ENCODE peak calls at places on chromosome 12, in five cellular contexts. One of them, this sample, is unnamed.

GRCh38 chr12:102093319-102093718 is 26.6 kb downstream of the NUP37 start:
- DNase-seq in IMR-90: peak; percentile 58
- DNase-seq in neuronal stem cell: no peak
- DNase-seq in H1: no peak
- DNase-seq in mesendoderm: no peak
- DNase-seq in this sample: no peak

GRCh38 chr12:2864198-2864597 is 7.4 kb upstream of the TEX52 start:
- DNase-seq in IMR-90: no peak
- DNase-seq in H1: no peak
- DNase-seq in neuronal stem cell: no peak
- DNase-seq in mesendoderm: no peak
- DNase-seq in this sample: no peak

GRCh38 chr12:102479099-102479887 is 1.1 kb downstream of the IGF1 start:
- DNase-seq in H1: no peak
- DNase-seq in IMR-90: no peak
- DNase-seq in neuronal stem cell: no peak
- DNase-seq in mesendoderm: peak; percentile 60
- DNase-seq in this sample: no peak

GRCh38 chr12:4383304-4383865 is 3.9 kb upstream of the FGF23 start:
- DNase-seq in neuronal stem cell: peak; percentile 20
- DNase-seq in IMR-90: no peak
- DNase-seq in H1: peak; percentile 43
- DNase-seq in mesendoderm: peak; percentile 93
- DNase-seq in this sample: peak; percentile 91

GRCh38 chr12:89098390-89099102 is 253.8 kb downstream of the DUSP6 start:
- DNase-seq in neuronal stem cell: no peak
- DNase-seq in H1: peak; percentile 53
- DNase-seq in mesendoderm: peak; percentile 88
- DNase-seq in IMR-90: peak; percentile 7
- DNase-seq in this sample: peak; percentile 89

GRCh38 chr12:93783827-93784226 is 106.7 kb downstream of the CRADD start:
- DNase-seq in IMR-90: no peak
- DNase-seq in H1: no peak
- DNase-seq in mesendoderm: no peak
- DNase-seq in neuronal stem cell: no peak
- DNase-seq in this sample: no peak

GRCh38 chr12:130508847-130509246 is 171.2 kb downstream of the PIWIL1 start:
- DNase-seq in H1: no peak
- DNase-seq in neuronal stem cell: no peak
- DNase-seq in IMR-90: no peak
- DNase-seq in mesendoderm: no peak
- DNase-seq in this sample: no peak

GRCh38 chr12:42281844-42282243 is 43.8 kb upstream of the YAF2 start:
- DNase-seq in IMR-90: no peak
- DNase-seq in neuronal stem cell: no peak
- DNase-seq in mesendoderm: no peak
- DNase-seq in H1: no peak
- DNase-seq in this sample: no peak

GRCh38 chr12:101108130-101108529 is 101.9 kb downstream of the SLC5A8 start:
- DNase-seq in IMR-90: no peak
- DNase-seq in mesendoderm: no peak
- DNase-seq in H1: no peak
- DNase-seq in neuronal stem cell: no peak
- DNase-seq in this sample: peak; percentile 49

GRCh38 chr12:51886021-51886710 is 1.7 kb upstream of the ANKRD33 start:
- DNase-seq in H1: no peak
- DNase-seq in IMR-90: peak; percentile 99
- DNase-seq in mesendoderm: peak; percentile 57
- DNase-seq in neuronal stem cell: no peak
- DNase-seq in this sample: peak; percentile 44

GRCh38 chr12:119940881-119941280 is 48.2 kb upstream of the BICDL1 start:
- DNase-seq in IMR-90: peak; percentile 68
- DNase-seq in H1: peak; percentile 1
- DNase-seq in neuronal stem cell: no peak
- DNase-seq in mesendoderm: no peak
- DNase-seq in this sample: no peak

GRCh38 chr12:32596031-32596430 is 83.1 kb upstream of the DNM1L start:
- DNase-seq in mesendoderm: no peak
- DNase-seq in IMR-90: no peak
- DNase-seq in H1: no peak
- DNase-seq in neuronal stem cell: no peak
- DNase-seq in this sample: no peak

GRCh38 chr12:26878661-26879119 is 45.7 kb upstream of the ITPR2 start:
- DNase-seq in IMR-90: no peak
- DNase-seq in neuronal stem cell: no peak
- DNase-seq in H1: no peak
- DNase-seq in mesendoderm: no peak
- DNase-seq in this sample: no peak

GRCh38 chr12:31589896-31590729 is 823 bp downstream of the DENND5B start:
- DNase-seq in neuronal stem cell: peak; percentile 60
- DNase-seq in mesendoderm: peak; percentile 72
- DNase-seq in H1: no peak
- DNase-seq in IMR-90: peak; percentile 58
- DNase-seq in this sample: peak; percentile 81

GRCh38 chr12:31859232-31859977 is 99.8 kb upstream of the RESF1 start:
- DNase-seq in neuronal stem cell: no peak
- DNase-seq in IMR-90: no peak
- DNase-seq in mesendoderm: no peak
- DNase-seq in H1: no peak
- DNase-seq in this sample: no peak

GRCh38 chr12:101670007-101670671 is 27.3 kb upstream of the CHPT1 start:
- DNase-seq in IMR-90: peak; percentile 58
- DNase-seq in mesendoderm: peak; percentile 48
- DNase-seq in neuronal stem cell: peak; percentile 8
- DNase-seq in H1: no peak
- DNase-seq in this sample: no peak

GRCh38 chr12:105466901-105467598 is 136.6 kb downstream of the C12orf75 start:
- DNase-seq in neuronal stem cell: no peak
- DNase-seq in H1: no peak
- DNase-seq in IMR-90: no peak
- DNase-seq in mesendoderm: no peak
- DNase-seq in this sample: peak; percentile 2
- H4K8ac ChIP-seq in neuronal stem cell: no peak overlapping the region
- H4K8ac ChIP-seq in H1: no peak overlapping the region
- H4K8ac ChIP-seq in IMR-90: no peak overlapping the region
- H4K8ac ChIP-seq in mesendoderm: no peak overlapping the region
- H4K8ac ChIP-seq in this sample: no peak overlapping the region

GRCh38 chr12:111444706-111445310 is 39.1 kb downstream of the SH2B3 start:
- DNase-seq in H1: no peak
- DNase-seq in IMR-90: no peak
- DNase-seq in mesendoderm: peak; percentile 62
- DNase-seq in neuronal stem cell: no peak
- DNase-seq in this sample: no peak
- H4K8ac ChIP-seq in H1: no peak overlapping the region
- H4K8ac ChIP-seq in IMR-90: peak overlapping the region; percentile 35
- H4K8ac ChIP-seq in mesendoderm: no peak overlapping the region
- H4K8ac ChIP-seq in neuronal stem cell: no peak overlapping the region
- H4K8ac ChIP-seq in this sample: no peak overlapping the region

GRCh38 chr12:63899396-63899795 is 54.9 kb downstream of the SRGAP1 start:
- DNase-seq in IMR-90: no peak
- DNase-seq in H1: no peak
- DNase-seq in mesendoderm: no peak
- DNase-seq in neuronal stem cell: no peak
- DNase-seq in this sample: no peak

GRCh38 chr12:63900922-63901793 is 56.7 kb downstream of the SRGAP1 start:
- DNase-seq in neuronal stem cell: no peak
- DNase-seq in mesendoderm: no peak
- DNase-seq in H1: no peak
- DNase-seq in IMR-90: no peak
- DNase-seq in this sample: no peak

GRCh38 chr12:63895841-63896240 is 51.3 kb downstream of the SRGAP1 start:
- DNase-seq in H1: no peak
- DNase-seq in neuronal stem cell: no peak
- DNase-seq in mesendoderm: no peak
- DNase-seq in IMR-90: no peak
- DNase-seq in this sample: no peak

GRCh38 chr12:63898764-63899337 is 54.4 kb downstream of the SRGAP1 start:
- DNase-seq in neuronal stem cell: no peak
- DNase-seq in IMR-90: no peak
- DNase-seq in mesendoderm: no peak
- DNase-seq in H1: no peak
- DNase-seq in this sample: no peak

DNA sequence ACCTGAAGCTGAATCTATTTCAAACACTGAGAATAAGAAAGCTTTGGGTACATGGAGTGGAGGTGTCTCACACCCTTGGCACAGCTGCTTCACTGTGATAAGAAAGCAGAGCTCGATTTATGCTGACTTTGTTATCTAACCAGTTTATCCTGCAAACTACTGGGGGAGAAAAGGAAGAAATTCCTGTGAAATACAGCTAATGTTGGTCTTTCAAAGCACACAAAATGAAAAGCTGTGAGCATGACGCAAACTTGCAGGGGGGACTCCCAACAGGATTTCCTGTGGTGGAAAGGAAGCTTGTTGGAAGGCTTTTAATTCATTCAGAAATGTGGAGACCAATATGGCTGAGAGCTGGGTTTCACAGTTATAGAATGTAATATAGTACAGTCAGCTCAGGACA is 53.4 kb downstream of the SRGAP1 start:
- DNase-seq in neuronal stem cell: no peak
- DNase-seq in IMR-90: no peak
- DNase-seq in H1: no peak
- DNase-seq in mesendoderm: peak; percentile 91
- DNase-seq in this sample: no peak
- H4K8ac ChIP-seq in neuronal stem cell: no peak overlapping the region
- H4K8ac ChIP-seq in IMR-90: peak overlapping the region; percentile 35
- H4K8ac ChIP-seq in H1: no peak overlapping the region
- H4K8ac ChIP-seq in mesendoderm: no peak overlapping the region
- H4K8ac ChIP-seq in this sample: no peak overlapping the region

GRCh38 chr12:70359458-70360197 is 6.5 kb upstream of the KCNMB4 start:
- DNase-seq in H1: no peak
- DNase-seq in IMR-90: no peak
- DNase-seq in mesendoderm: no peak
- DNase-seq in neuronal stem cell: no peak
- DNase-seq in this sample: no peak

GRCh38 chr12:70353780-70354640 is 12.1 kb upstream of the KCNMB4 start:
- DNase-seq in H1: no peak
- DNase-seq in mesendoderm: no peak
- DNase-seq in IMR-90: no peak
- DNase-seq in neuronal stem cell: no peak
- DNase-seq in this sample: no peak

GRCh38 chr12:70360218-70360617 is 5.9 kb upstream of the KCNMB4 start:
- DNase-seq in IMR-90: no peak
- DNase-seq in H1: no peak
- DNase-seq in neuronal stem cell: no peak
- DNase-seq in mesendoderm: no peak
- DNase-seq in this sample: no peak

GRCh38 chr12:70354777-70355176 is 11.3 kb upstream of the KCNMB4 start:
- DNase-seq in IMR-90: no peak
- DNase-seq in H1: no peak
- DNase-seq in mesendoderm: no peak
- DNase-seq in neuronal stem cell: no peak
- DNase-seq in this sample: no peak

DNA sequence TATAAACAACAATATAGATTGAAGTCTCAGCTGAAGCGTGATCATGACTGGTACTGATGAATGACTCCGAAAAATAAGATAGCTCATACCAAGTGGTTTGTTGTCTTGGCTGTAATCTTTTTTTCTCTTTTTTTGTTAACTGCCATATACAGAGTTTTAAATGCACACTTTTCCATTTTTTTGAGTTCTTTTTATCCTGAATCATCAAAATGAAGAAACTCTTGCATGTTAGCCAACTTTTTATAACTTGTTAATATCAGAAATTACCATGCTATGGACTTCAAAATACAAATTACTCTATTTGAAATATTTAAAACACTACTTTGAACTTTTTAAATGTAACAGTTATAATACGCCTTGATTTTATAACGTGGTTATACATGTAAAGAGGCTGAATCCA is 10.1 kb upstream of the KCNMB4 start:
- DNase-seq in mesendoderm: no peak
- DNase-seq in neuronal stem cell: no peak
- DNase-seq in IMR-90: no peak
- DNase-seq in H1: no peak
- DNase-seq in this sample: no peak
- H4K8ac ChIP-seq in mesendoderm: no peak overlapping the region
- H4K8ac ChIP-seq in neuronal stem cell: no peak overlapping the region
- H4K8ac ChIP-seq in IMR-90: no peak overlapping the region
- H4K8ac ChIP-seq in H1: no peak overlapping the region
- H4K8ac ChIP-seq in this sample: no peak overlapping the region

DNA sequence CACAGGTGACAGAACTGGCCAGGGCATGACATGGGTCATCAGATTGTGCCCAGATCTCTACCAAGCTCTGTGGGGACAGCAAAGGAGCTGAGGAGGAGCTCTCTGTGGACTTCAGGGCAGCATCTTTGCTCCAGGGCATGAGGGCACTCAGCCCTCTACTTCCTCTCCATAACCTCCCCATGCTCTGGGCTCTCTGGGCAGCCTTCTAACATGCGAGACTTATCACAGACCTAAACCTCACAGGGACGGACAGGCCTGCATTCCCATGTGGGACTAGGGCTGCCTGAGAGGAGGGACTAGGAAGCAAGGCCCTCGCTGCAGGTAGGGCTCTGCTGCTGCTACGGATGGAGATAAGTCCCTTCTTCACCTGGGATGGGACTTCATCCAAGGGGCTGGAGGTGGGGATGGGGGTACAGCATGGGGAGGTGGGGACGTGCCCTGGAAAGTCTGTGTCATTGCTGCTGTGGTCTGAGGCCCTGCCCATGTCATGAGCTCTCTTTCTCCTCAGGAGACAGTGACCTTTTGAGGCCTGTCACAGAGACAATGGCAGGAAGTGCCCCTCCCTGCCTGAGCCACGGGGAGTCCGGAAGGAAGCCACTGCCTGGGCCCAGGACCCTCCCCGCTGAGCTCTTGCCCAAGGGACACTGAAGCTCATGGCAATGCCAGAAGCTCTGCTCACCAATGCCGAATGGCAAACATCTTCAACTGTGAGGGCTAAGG is 44.1 kb downstream of the PITPNM2 start:
- DNase-seq in IMR-90: no peak
- DNase-seq in mesendoderm: peak; percentile 80
- DNase-seq in H1: no peak
- DNase-seq in neuronal stem cell: no peak
- DNase-seq in this sample: peak; percentile 61
- H4K8ac ChIP-seq in IMR-90: no peak overlapping the region
- H4K8ac ChIP-seq in mesendoderm: no peak overlapping the region
- H4K8ac ChIP-seq in H1: no peak overlapping the region
- H4K8ac ChIP-seq in neuronal stem cell: no peak overlapping the region
- H4K8ac ChIP-seq in this sample: no peak overlapping the region

DNA sequence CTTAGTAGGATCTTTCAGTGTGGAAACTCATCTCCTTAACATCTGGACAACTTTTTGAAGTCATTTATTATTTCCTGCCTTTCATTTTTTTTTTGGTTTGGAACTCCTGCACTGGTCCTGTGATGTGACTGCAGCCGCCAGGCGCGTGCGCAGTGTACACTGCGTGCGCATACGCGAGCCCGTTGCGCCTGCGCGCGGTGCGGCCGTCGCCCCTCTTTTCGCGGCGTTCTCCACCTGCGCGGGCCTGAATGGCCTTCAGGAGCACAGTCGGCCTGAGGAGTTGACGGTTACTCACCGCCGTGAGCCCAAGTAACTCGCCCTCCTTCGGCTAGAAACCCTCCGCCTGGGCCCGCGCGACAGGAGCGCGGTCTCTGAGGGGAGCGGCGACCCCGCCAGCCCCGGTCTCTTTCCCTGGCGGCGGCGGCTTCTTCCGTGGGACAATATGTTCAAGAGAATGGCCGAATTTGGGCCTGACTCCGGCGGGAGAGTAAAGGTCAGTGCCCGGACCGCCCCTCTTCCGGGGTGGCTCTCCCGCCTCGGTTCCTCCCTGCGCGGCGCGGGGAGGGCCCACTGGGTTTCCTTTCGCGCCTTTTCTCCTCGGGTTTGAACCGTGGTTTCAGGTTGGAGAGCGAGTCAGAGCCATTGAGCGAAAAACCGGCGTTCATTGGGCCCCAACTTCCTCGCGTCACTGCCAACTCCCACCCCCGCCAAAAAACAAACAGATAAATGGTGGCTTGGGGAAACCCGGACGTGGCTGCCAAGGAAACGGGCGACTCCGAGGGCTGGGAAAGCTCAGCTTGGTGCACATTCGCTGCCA is at the start of gene YEATS4:
- DNase-seq in mesendoderm: peak; percentile 96
- DNase-seq in IMR-90: peak; percentile 88
- DNase-seq in neuronal stem cell: peak; percentile 86
- DNase-seq in H1: peak; percentile 65
- DNase-seq in this sample: peak; percentile 91
- H4K8ac ChIP-seq in mesendoderm: peak within 1 kb of the TSS; percentile 6
- H4K8ac ChIP-seq in IMR-90: peak within 1 kb of the TSS; percentile 86
- H4K8ac ChIP-seq in neuronal stem cell: peak within 1 kb of the TSS; percentile 66
- H4K8ac ChIP-seq in H1: peak within 1 kb of the TSS; percentile 100
- H4K8ac ChIP-seq in this sample: no peak within 1 kb of the TSS

This sample was measured in H9.